ENCODE peak calls at places on chromosomes 3 and 15, in nine cellular contexts. S, P, V, C, J, I, Z, F and O are unnamed samples.

GRCh38 chr15:28896944-28897343 is 11.2 kb downstream of the APBA2 start:
- DNase-seq in S (no peak), J (no peak), C (no peak), V (no peak), I (peak; percentile 21), Z (no peak), P (no peak), F (peak; percentile 95), O (no peak)

GRCh38 chr3:11195721-11196332 is 41.5 kb downstream of the HRH1 start:
- DNase-seq in P (no peak), J (no peak), Z (no peak), C (no peak), S (no peak), V (no peak), I (no peak), F (peak; percentile 56), O (no peak)

GRCh38 chr15:96699871-96700401 is 369.4 kb downstream of the NR2F2 start:
- DNase-seq in I (no peak), J (no peak), Z (no peak), F (no peak), C (no peak), S (no peak), V (no peak), P (no peak), O (no peak)

GRCh38 chr15:81096398-81096797 is 37.7 kb upstream of the CFAP161 start:
- DNase-seq in V (no peak), C (peak; percentile 17), J (no peak), Z (no peak), P (no peak), S (no peak), I (no peak), F (no peak), O (no peak)

GRCh38 chr3:153426803-153427202 is 264.8 kb downstream of the RAP2B start:
- DNase-seq in S (no peak), I (no peak), Z (no peak), C (no peak), V (no peak), J (no peak), P (no peak), F (no peak), O (no peak)

GRCh38 chr15:60020736-60021135 is 16.6 kb downstream of the FOXB1 start:
- DNase-seq in C (no peak), F (no peak), Z (no peak), J (no peak), P (no peak), S (no peak), V (no peak), I (no peak), O (no peak)

GRCh38 chr15:71781179-71781964 is 29.0 kb upstream of the NR2E3 start:
- DNase-seq in V (no peak), S (no peak), P (no peak), F (peak; percentile 79), J (no peak), I (no peak), Z (no peak), C (no peak), O (no peak)

GRCh38 chr3:178059124-178059523 is 477.1 kb upstream of the KCNMB2 start:
- DNase-seq in J (no peak), Z (no peak), V (no peak), F (peak; percentile 57), C (no peak), S (no peak), I (no peak), P (no peak), O (no peak)

GRCh38 chr3:195105389-195105788 is 165.6 kb downstream of the XXYLT1 start:
- DNase-seq in C (no peak), Z (peak; percentile 77), F (peak; percentile 22), I (no peak), J (no peak), V (no peak), P (no peak), S (no peak), O (no peak)

GRCh38 chr3:11510001-11510760 is 133.5 kb downstream of the VGLL4 start:
- DNase-seq in C (peak; percentile 43), Z (no peak), V (no peak), F (no peak), P (peak; percentile 51), S (no peak), I (no peak), J (no peak), O (no peak)

GRCh38 chr3:52197499-52197841 is 490 bp upstream of the ALAS1 start:
- DNase-seq in I (no peak), J (no peak), F (no peak), Z (no peak), P (no peak), C (no peak), V (no peak), S (no peak), O (no peak)

GRCh38 chr3:132255041-132255745 is 62.0 kb upstream of the ACP3 start:
- DNase-seq in S (no peak), J (no peak), V (no peak), C (no peak), F (peak; percentile 90), Z (no peak), P (no peak), I (no peak), O (no peak)

GRCh38 chr15:74045636-74046274 is 36.6 kb downstream of the GOLGA6A start:
- DNase-seq in V (no peak), J (no peak), F (no peak), Z (peak; percentile 33), I (no peak), C (no peak), P (no peak), S (no peak), O (no peak)

GRCh38 chr3:104810896-104811295 is 555.8 kb upstream of the ALCAM start:
- DNase-seq in C (no peak), F (no peak), V (peak; percentile 5), P (no peak), Z (no peak), J (no peak), I (no peak), S (no peak), O (no peak)

DNA sequence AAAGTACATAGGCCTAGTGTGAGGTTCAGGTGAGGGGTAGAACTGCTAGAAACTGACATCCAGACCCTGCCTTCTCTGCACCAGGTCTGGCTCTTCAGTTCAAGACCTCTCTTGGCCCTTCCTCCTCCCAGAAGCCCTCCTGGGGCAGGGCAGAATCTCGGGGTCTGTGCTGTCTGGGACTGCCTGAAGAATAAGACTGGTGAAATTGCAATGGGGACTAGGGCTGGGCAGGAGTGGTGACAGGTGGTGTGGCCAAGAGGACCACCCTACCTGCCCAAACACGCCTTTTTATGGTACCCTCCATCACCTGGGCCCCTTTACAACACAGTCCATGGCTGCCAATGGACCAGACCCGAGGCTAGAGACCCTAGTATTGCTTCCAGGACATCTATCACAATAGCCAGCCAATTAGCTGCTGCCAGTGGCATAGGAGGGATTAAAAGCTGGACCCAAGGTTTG is 1.5 kb upstream of the NCKIPSD start:
- DNase-seq in Z (no peak), J (no peak), S (no peak), F (no peak), V (no peak), C (no peak), P (no peak), I (no peak), O (no peak)
- TF ChIP-seq POLR2A in Z (no peak), J (no peak), S (no peak), F (no peak), V (no peak), C (no peak), P (no peak), I (no peak), O (no peak)

GRCh38 chr15:45646220-45646619 is 11.4 kb downstream of the SQOR start:
- DNase-seq in F (peak; percentile 79), J (no peak), C (no peak), V (no peak), S (no peak), P (no peak), I (no peak), Z (no peak), O (no peak)
- H3K4me1 ChIP-seq in F (peaks cover 19% of the 10 kb centered on the region), J (peaks cover 7% of the 10 kb centered on the region), C (no peaks in the 10 kb centered on the region), V (peaks cover 6% of the 10 kb centered on the region), S (peaks cover 71% of the 10 kb centered on the region), P (peaks cover 83% of the 10 kb centered on the region), I (peaks cover 21% of the 10 kb centered on the region), Z (peaks cover 39% of the 10 kb centered on the region), O (peaks cover 10% of the 10 kb centered on the region)

GRCh38 chr3:48918388-48919214 is at the start of gene ARIH2:
- DNase-seq in Z (peak; percentile 97), J (peak; percentile 85), C (peak; percentile 90), P (peak; percentile 96), I (peak; percentile 95), S (peak; percentile 98), F (peak; percentile 91), V (peak; percentile 84), O (peak; percentile 94)
- TF ChIP-seq POLR2A in Z (peak; percentile 85), J (peak; percentile 79), C (no peak), P (peak; percentile 85), I (peak; percentile 93), S (peak; percentile 90), F (peak; percentile 87), V (peak; percentile 66), O (peak; percentile 87)

GRCh38 chr3:99720985-99721632 is 82.7 kb downstream of the COL8A1 start:
- DNase-seq in Z (no peak), S (no peak), C (no peak), I (no peak), V (no peak), P (no peak), J (no peak), F (peak; percentile 29), O (no peak)

GRCh38 chr3:99716463-99716995 is 78.1 kb downstream of the COL8A1 start:
- DNase-seq in J (no peak), Z (no peak), S (no peak), V (no peak), C (no peak), F (no peak), I (no peak), P (no peak), O (no peak)

DNA sequence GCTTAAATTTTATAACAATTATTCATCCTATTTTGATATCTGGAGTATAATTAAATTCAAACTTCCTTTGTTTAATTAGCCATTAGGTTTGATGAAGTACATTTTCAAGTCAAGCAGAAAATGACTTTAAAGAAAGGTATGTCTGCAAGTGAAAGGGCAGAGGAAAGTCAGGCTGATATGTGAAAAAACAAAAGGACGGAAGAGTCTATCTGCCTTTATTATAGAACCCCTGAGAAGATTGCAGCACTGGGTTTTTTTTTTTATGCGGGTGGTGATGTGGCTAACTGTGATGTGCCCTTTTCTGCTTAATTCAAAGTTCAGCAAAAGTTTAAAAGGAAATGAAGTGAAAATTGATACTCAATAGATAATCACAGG is 83.2 kb downstream of the COL8A1 start:
- DNase-seq in V (no peak), J (no peak), F (peak; percentile 41), Z (no peak), C (no peak), I (no peak), P (no peak), S (no peak), O (no peak)
- H3K4me1 ChIP-seq in V (no peaks in the 10 kb centered on the region), J (no peaks in the 10 kb centered on the region), F (peaks cover 11% of the 10 kb centered on the region), Z (no peaks in the 10 kb centered on the region), C (peaks cover 3% of the 10 kb centered on the region), I (no peaks in the 10 kb centered on the region), P (no peaks in the 10 kb centered on the region), S (peaks cover 4% of the 10 kb centered on the region), O (no peaks in the 10 kb centered on the region)

DNA sequence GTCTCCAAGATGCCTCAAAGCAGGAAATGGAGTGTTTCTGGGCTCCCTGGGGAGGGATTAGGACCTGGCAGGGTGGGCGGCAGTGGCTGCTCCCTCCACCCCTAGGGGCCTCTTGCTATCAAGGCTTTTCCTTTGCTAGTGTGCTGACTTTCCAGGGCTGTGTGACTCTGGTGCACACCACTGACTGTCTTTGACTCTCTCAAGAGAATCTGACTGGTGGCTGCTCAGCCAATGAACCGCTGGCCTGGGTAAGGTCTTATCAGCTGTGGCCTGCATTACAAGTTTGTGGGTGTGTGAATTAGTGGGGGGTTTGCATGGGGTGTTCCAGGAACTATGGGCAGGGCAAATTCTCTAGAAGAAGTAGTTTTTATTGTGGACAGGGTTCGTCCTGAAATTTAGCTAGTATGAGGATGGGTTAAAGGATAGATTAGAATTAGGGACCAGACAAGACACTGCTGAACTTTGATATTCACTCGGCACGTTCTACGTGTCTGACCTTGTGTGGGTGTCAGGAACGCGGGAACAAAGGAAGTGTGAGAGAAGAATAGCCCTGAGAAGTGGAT is 29.5 kb downstream of the SIAH2 start:
- DNase-seq in J (no peak), Z (no peak), C (no peak), S (no peak), P (no peak), F (no peak), I (peak; percentile 66), V (no peak), O (no peak)
- TF ChIP-seq POLR2A in J (no peak), Z (no peak), C (no peak), S (no peak), P (no peak), F (no peak), I (no peak), V (no peak), O (no peak)